ENCODE peak calls at places on chromosomes 11 and 22, in five cellular contexts. One of them, this sample, is unnamed.

GRCh38 chr22:40040927-40041326 is 46.2 kb downstream of the FAM83F start:
- DNase-seq in RWPE1: no peak
- DNase-seq in foreskin fibroblast: no peak
- DNase-seq in endothelial cell: no peak
- DNase-seq in GM23338: no peak
- DNase-seq in this sample: no peak

GRCh38 chr22:40694409-40694808 is 15.1 kb downstream of the MCHR1 start:
- DNase-seq in endothelial cell: no peak
- DNase-seq in foreskin fibroblast: no peak
- DNase-seq in GM23338: no peak
- DNase-seq in RWPE1: no peak
- DNase-seq in this sample: no peak

GRCh38 chr11:86162257-86162656 is 82.3 kb upstream of the EED start:
- DNase-seq in foreskin fibroblast: peak
- DNase-seq in endothelial cell: no peak
- DNase-seq in GM23338: no peak
- DNase-seq in RWPE1: no peak
- DNase-seq in this sample: peak

GRCh38 chr11:131629925-131630324 is 259.5 kb downstream of the NTM start:
- DNase-seq in endothelial cell: no peak
- DNase-seq in RWPE1: no peak
- DNase-seq in foreskin fibroblast: no peak
- DNase-seq in GM23338: no peak
- DNase-seq in this sample: no peak

GRCh38 chr11:13061294-13061990 is 52.3 kb downstream of the RASSF10 start:
- DNase-seq in GM23338: no peak
- DNase-seq in endothelial cell: no peak
- DNase-seq in foreskin fibroblast: no peak
- DNase-seq in RWPE1: no peak
- DNase-seq in this sample: no peak

GRCh38 chr22:49934891-49935557 is 16.6 kb downstream of the CRELD2 start:
- DNase-seq in RWPE1: peak
- DNase-seq in GM23338: peak
- DNase-seq in endothelial cell: peak
- DNase-seq in foreskin fibroblast: peak
- DNase-seq in this sample: peak

GRCh38 chr11:70203749-70204465 is 811 bp downstream of the FADD start:
- DNase-seq in GM23338: peak
- DNase-seq in endothelial cell: peak
- DNase-seq in RWPE1: peak
- DNase-seq in foreskin fibroblast: peak
- DNase-seq in this sample: peak

GRCh38 chr22:17897864-17898263 is 123.6 kb upstream of the BID start:
- DNase-seq in RWPE1: no peak
- DNase-seq in endothelial cell: no peak
- DNase-seq in foreskin fibroblast: no peak
- DNase-seq in GM23338: no peak
- DNase-seq in this sample: no peak

GRCh38 chr22:32880061-32880460 is 78.6 kb downstream of the TIMP3 start:
- DNase-seq in endothelial cell: no peak
- DNase-seq in GM23338: no peak
- DNase-seq in foreskin fibroblast: peak
- DNase-seq in RWPE1: no peak
- DNase-seq in this sample: no peak

GRCh38 chr11:75475767-75476650 is 43.0 kb upstream of the KLHL35 start:
- DNase-seq in foreskin fibroblast: no peak
- DNase-seq in endothelial cell: no peak
- DNase-seq in RWPE1: peak
- DNase-seq in GM23338: no peak
- DNase-seq in this sample: peak

GRCh38 chr11:95429376-95429907 is 198.4 kb upstream of the SESN3 start:
- DNase-seq in RWPE1: no peak
- DNase-seq in foreskin fibroblast: no peak
- DNase-seq in GM23338: no peak
- DNase-seq in endothelial cell: no peak
- DNase-seq in this sample: no peak

GRCh38 chr11:69448471-69449284 is 32.8 kb upstream of the LINC01488 start:
- DNase-seq in foreskin fibroblast: no peak
- DNase-seq in endothelial cell: no peak
- DNase-seq in GM23338: no peak
- DNase-seq in RWPE1: no peak
- DNase-seq in this sample: no peak

GRCh38 chr11:101129203-101129943 is at the start of gene PGR:
- DNase-seq in GM23338: peak
- DNase-seq in endothelial cell: peak
- DNase-seq in RWPE1: peak
- DNase-seq in foreskin fibroblast: no peak
- DNase-seq in this sample: peak

GRCh38 chr22:49951001-49951677 is 9.4 kb upstream of the PIM3 start:
- DNase-seq in RWPE1: peak
- DNase-seq in endothelial cell: no peak
- DNase-seq in GM23338: no peak
- DNase-seq in foreskin fibroblast: no peak
- DNase-seq in this sample: no peak

GRCh38 chr11:134759314-134759713 is 347.3 kb upstream of the B3GAT1 start:
- DNase-seq in GM23338: no peak
- DNase-seq in RWPE1: no peak
- DNase-seq in endothelial cell: no peak
- DNase-seq in foreskin fibroblast: no peak
- DNase-seq in this sample: no peak

GRCh38 chr22:33539902-33540751 is 380.1 kb downstream of the LARGE1 start:
- DNase-seq in GM23338: no peak
- DNase-seq in RWPE1: no peak
- DNase-seq in foreskin fibroblast: no peak
- DNase-seq in endothelial cell: no peak
- DNase-seq in this sample: no peak

GRCh38 chr22:38826801-38827200 is 17.0 kb downstream of the NPTXR start:
- DNase-seq in GM23338: no peak
- DNase-seq in RWPE1: no peak
- DNase-seq in endothelial cell: no peak
- DNase-seq in foreskin fibroblast: no peak
- DNase-seq in this sample: no peak

GRCh38 chr22:38823637-38824036 is 20.2 kb downstream of the NPTXR start:
- DNase-seq in GM23338: no peak
- DNase-seq in endothelial cell: no peak
- DNase-seq in foreskin fibroblast: no peak
- DNase-seq in RWPE1: no peak
- DNase-seq in this sample: no peak

GRCh38 chr22:38826386-38826785 is 17.4 kb downstream of the NPTXR start:
- DNase-seq in RWPE1: no peak
- DNase-seq in foreskin fibroblast: no peak
- DNase-seq in GM23338: no peak
- DNase-seq in endothelial cell: no peak
- DNase-seq in this sample: no peak

GRCh38 chr22:38823076-38823475 is 20.8 kb downstream of the NPTXR start:
- DNase-seq in endothelial cell: no peak
- DNase-seq in GM23338: no peak
- DNase-seq in RWPE1: no peak
- DNase-seq in foreskin fibroblast: no peak
- DNase-seq in this sample: no peak

DNA sequence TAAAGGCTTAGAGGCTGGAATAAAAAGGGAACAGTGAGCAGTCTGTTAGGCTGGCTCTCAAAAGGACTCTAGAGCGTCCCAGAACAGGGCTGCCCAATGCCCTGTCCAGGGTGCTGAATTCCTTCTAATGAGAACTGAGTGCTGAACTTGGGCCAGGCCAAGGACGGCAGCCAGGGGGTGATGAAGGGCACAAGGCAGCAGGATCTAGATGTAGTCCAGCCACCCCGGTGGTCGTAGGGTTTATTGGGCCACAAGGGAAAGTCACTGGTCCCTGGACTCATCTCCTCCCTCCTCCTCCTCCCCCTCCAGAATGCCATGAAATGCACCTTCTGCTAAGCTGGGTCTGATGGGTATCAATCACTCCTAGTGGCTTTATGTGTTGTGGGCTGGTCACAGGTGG is 19.2 kb downstream of the NPTXR start:
- DNase-seq in endothelial cell: peak
- DNase-seq in foreskin fibroblast: peak
- DNase-seq in RWPE1: peak
- DNase-seq in GM23338: peak
- DNase-seq in this sample: no peak
- TF ChIP-seq CTCF in endothelial cell: peak
- TF ChIP-seq CTCF in foreskin fibroblast: peak
- TF ChIP-seq CTCF in RWPE1: no peak
- TF ChIP-seq CTCF in GM23338: peak
- TF ChIP-seq CTCF in this sample: peak

GRCh38 chr11:880447-880846 is 30.2 kb downstream of the CHID1 start:
- DNase-seq in endothelial cell: no peak
- DNase-seq in GM23338: no peak
- DNase-seq in RWPE1: no peak
- DNase-seq in foreskin fibroblast: no peak
- DNase-seq in this sample: no peak
- TF ChIP-seq CTCF in endothelial cell: no peak
- TF ChIP-seq CTCF in GM23338: peak
- TF ChIP-seq CTCF in RWPE1: no peak
- TF ChIP-seq CTCF in foreskin fibroblast: no peak
- TF ChIP-seq CTCF in this sample: no peak

DNA sequence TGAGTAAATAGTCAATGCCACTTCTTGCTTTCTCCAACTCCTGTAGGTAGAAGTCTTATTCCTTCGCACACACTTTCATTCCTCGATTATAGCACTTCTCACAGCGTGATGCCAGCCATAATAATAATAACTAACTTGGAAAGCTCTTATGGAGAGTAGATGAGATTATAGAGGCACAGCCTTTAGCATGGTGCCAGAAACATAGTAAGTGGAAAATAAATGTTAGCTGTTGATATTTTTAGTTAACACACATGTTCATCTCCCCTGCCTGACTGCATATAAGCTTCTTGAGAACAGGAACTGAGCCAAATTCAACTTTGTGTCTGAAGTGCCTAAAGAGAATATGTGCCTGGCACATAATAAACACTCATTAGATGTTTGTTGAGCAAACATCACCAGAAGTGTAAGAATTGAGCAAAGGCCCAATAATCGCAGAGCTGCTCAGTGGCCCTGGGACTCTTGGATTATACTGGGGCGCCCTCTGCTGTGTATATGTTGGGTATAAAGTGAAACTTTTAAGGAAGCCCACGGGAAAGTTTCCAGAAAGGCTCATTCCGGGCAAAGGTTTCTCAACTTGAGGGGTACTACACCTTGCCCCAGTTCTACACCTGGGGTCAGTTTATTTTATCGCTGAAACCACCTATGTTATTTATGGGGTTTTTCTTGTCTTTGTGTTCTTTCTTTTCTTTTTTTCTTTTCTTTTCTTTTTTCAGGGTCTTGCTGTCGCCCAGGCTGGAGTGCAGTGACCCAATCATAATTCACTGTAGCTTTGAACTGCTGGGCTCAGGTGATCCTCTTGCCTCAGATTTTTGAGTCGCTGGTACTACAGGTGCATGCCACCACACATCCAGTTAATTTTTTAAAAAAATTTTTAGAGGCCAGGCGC is 22.3 kb downstream of the SLN start:
- DNase-seq in RWPE1: peak
- DNase-seq in endothelial cell: peak
- DNase-seq in foreskin fibroblast: peak
- DNase-seq in GM23338: peak
- DNase-seq in this sample: no peak
- TF ChIP-seq CTCF in RWPE1: peak
- TF ChIP-seq CTCF in endothelial cell: peak
- TF ChIP-seq CTCF in foreskin fibroblast: peak
- TF ChIP-seq CTCF in GM23338: peak
- TF ChIP-seq CTCF in this sample: peak

DNA sequence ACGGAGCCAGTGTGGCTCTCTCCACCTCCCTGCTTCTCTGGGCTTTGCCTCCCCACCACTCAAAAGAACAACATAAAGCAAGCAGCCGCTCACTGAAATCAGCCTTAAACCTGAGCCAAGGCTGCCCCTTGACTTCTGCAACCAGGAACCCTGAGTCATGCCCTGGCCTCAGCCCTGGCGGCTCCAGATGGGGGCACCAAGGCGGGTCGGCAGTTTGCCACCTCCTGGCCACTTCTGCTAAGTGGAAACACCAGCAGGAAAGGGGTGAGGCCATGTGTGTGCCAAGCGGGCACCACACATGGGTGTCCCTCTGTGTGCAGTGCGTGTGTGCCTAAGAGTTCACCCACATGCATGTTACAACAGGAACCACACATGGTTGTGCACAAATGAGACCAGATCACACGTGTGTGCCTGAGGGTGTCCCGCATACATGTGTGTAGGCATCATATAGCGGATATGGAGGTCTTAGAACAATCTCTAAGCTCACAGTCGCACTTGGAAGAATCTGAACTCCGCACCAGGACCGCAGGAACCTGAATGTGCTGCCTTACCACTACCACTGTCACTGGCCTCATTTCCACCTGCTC is 221.2 kb downstream of the MN1 start:
- DNase-seq in GM23338: no peak
- DNase-seq in endothelial cell: no peak
- DNase-seq in foreskin fibroblast: no peak
- DNase-seq in RWPE1: no peak
- DNase-seq in this sample: no peak
- TF ChIP-seq CTCF in GM23338: no peak
- TF ChIP-seq CTCF in endothelial cell: no peak
- TF ChIP-seq CTCF in foreskin fibroblast: no peak
- TF ChIP-seq CTCF in RWPE1: no peak
- TF ChIP-seq CTCF in this sample: no peak